ENCODE peak calls at places on chromosomes 6 and 20, in eight cellular contexts. One of them, this sample, is unnamed.

GRCh38 chr6:82818727-82819126 is 246.9 kb downstream of the UBE3D start:
- DNase-seq in choroid plexus epithelial cell: peak; percentile 62
- DNase-seq in body of pancreas: no peak
- DNase-seq in progenitor cell of endocrine pancreas: no peak
- DNase-seq in retinal pigment epithelial cell: no peak
- DNase-seq in nephron progenitor cell: no peak
- DNase-seq in kidney: no peak
- DNase-seq in HepG2: no peak
- DNase-seq in this sample: no peak

GRCh38 chr20:62908971-62909791 is 17.1 kb downstream of the DIDO1 start:
- DNase-seq in HepG2: no peak
- DNase-seq in progenitor cell of endocrine pancreas: no peak
- DNase-seq in retinal pigment epithelial cell: no peak
- DNase-seq in choroid plexus epithelial cell: no peak
- DNase-seq in nephron progenitor cell: no peak
- DNase-seq in body of pancreas: no peak
- DNase-seq in kidney: peak; percentile 46
- DNase-seq in this sample: no peak

GRCh38 chr6:92690997-92691599 is 728.3 kb downstream of the EPHA7 start:
- DNase-seq in HepG2: no peak
- DNase-seq in kidney: no peak
- DNase-seq in nephron progenitor cell: no peak
- DNase-seq in retinal pigment epithelial cell: no peak
- DNase-seq in body of pancreas: no peak
- DNase-seq in choroid plexus epithelial cell: peak; percentile 53
- DNase-seq in progenitor cell of endocrine pancreas: no peak
- DNase-seq in this sample: no peak

GRCh38 chr6:4145083-4145482 is 9.7 kb upstream of the ECI2 start:
- DNase-seq in nephron progenitor cell: no peak
- DNase-seq in retinal pigment epithelial cell: no peak
- DNase-seq in progenitor cell of endocrine pancreas: no peak
- DNase-seq in kidney: no peak
- DNase-seq in body of pancreas: no peak
- DNase-seq in HepG2: no peak
- DNase-seq in choroid plexus epithelial cell: no peak
- DNase-seq in this sample: no peak

GRCh38 chr20:7859371-7859802 is 80.9 kb downstream of the HAO1 start:
- DNase-seq in HepG2: peak; percentile 47
- DNase-seq in body of pancreas: peak; percentile 20
- DNase-seq in retinal pigment epithelial cell: peak; percentile 75
- DNase-seq in progenitor cell of endocrine pancreas: no peak
- DNase-seq in kidney: no peak
- DNase-seq in nephron progenitor cell: peak; percentile 14
- DNase-seq in choroid plexus epithelial cell: peak; percentile 81
- DNase-seq in this sample: peak; percentile 23

GRCh38 chr20:63465380-63466249 is 6.8 kb downstream of the KCNQ2 start:
- DNase-seq in retinal pigment epithelial cell: no peak
- DNase-seq in kidney: no peak
- DNase-seq in choroid plexus epithelial cell: no peak
- DNase-seq in nephron progenitor cell: no peak
- DNase-seq in progenitor cell of endocrine pancreas: no peak
- DNase-seq in body of pancreas: no peak
- DNase-seq in HepG2: no peak
- DNase-seq in this sample: no peak

GRCh38 chr6:23218751-23219150 is 649.4 kb downstream of the HDGFL1 start:
- DNase-seq in retinal pigment epithelial cell: no peak
- DNase-seq in choroid plexus epithelial cell: no peak
- DNase-seq in progenitor cell of endocrine pancreas: no peak
- DNase-seq in HepG2: no peak
- DNase-seq in kidney: no peak
- DNase-seq in body of pancreas: no peak
- DNase-seq in nephron progenitor cell: no peak
- DNase-seq in this sample: no peak

GRCh38 chr20:7090001-7090400 is 322.5 kb downstream of the BMP2 start:
- DNase-seq in nephron progenitor cell: no peak
- DNase-seq in kidney: no peak
- DNase-seq in HepG2: no peak
- DNase-seq in progenitor cell of endocrine pancreas: no peak
- DNase-seq in body of pancreas: no peak
- DNase-seq in retinal pigment epithelial cell: no peak
- DNase-seq in choroid plexus epithelial cell: peak; percentile 80
- DNase-seq in this sample: no peak

GRCh38 chr6:166956444-166957086 is at the start of gene RNASET2:
- DNase-seq in retinal pigment epithelial cell: peak; percentile 43
- DNase-seq in body of pancreas: peak; percentile 98
- DNase-seq in kidney: peak; percentile 99
- DNase-seq in progenitor cell of endocrine pancreas: peak; percentile 99
- DNase-seq in HepG2: peak; percentile 88
- DNase-seq in choroid plexus epithelial cell: peak; percentile 92
- DNase-seq in nephron progenitor cell: peak; percentile 100
- DNase-seq in this sample: peak; percentile 99

GRCh38 chr6:43120938-43121913 is 45.1 kb downstream of the PTK7 start:
- DNase-seq in retinal pigment epithelial cell: peak; percentile 98
- DNase-seq in kidney: peak; percentile 92
- DNase-seq in body of pancreas: peak; percentile 50
- DNase-seq in progenitor cell of endocrine pancreas: no peak
- DNase-seq in nephron progenitor cell: no peak
- DNase-seq in HepG2: no peak
- DNase-seq in choroid plexus epithelial cell: peak; percentile 97
- DNase-seq in this sample: no peak

GRCh38 chr20:15789083-15789482 is 784.2 kb downstream of the KIF16B start:
- DNase-seq in body of pancreas: no peak
- DNase-seq in nephron progenitor cell: no peak
- DNase-seq in kidney: no peak
- DNase-seq in retinal pigment epithelial cell: peak; percentile 10
- DNase-seq in choroid plexus epithelial cell: no peak
- DNase-seq in HepG2: no peak
- DNase-seq in progenitor cell of endocrine pancreas: no peak
- DNase-seq in this sample: no peak

GRCh38 chr20:3714092-3714491 is 1.7 kb upstream of the SIGLEC1 start:
- DNase-seq in kidney: peak; percentile 26
- DNase-seq in progenitor cell of endocrine pancreas: no peak
- DNase-seq in nephron progenitor cell: no peak
- DNase-seq in body of pancreas: no peak
- DNase-seq in retinal pigment epithelial cell: no peak
- DNase-seq in choroid plexus epithelial cell: no peak
- DNase-seq in HepG2: no peak
- DNase-seq in this sample: no peak

GRCh38 chr20:18091624-18092023 is 33.9 kb upstream of the OVOL2 start:
- DNase-seq in HepG2: no peak
- DNase-seq in nephron progenitor cell: no peak
- DNase-seq in choroid plexus epithelial cell: no peak
- DNase-seq in progenitor cell of endocrine pancreas: no peak
- DNase-seq in retinal pigment epithelial cell: no peak
- DNase-seq in body of pancreas: no peak
- DNase-seq in kidney: no peak
- DNase-seq in this sample: no peak

GRCh38 chr6:30744054-30744805 is at the start of gene IER3:
- DNase-seq in kidney: peak; percentile 95
- DNase-seq in progenitor cell of endocrine pancreas: peak; percentile 66
- DNase-seq in nephron progenitor cell: peak; percentile 85
- DNase-seq in choroid plexus epithelial cell: peak; percentile 93
- DNase-seq in body of pancreas: peak; percentile 93
- DNase-seq in retinal pigment epithelial cell: peak; percentile 79
- DNase-seq in HepG2: peak; percentile 89
- DNase-seq in this sample: peak; percentile 97

GRCh38 chr6:100461273-100461919 is 3.3 kb downstream of the SIM1 start:
- DNase-seq in nephron progenitor cell: peak; percentile 67
- DNase-seq in retinal pigment epithelial cell: no peak
- DNase-seq in choroid plexus epithelial cell: no peak
- DNase-seq in kidney: no peak
- DNase-seq in body of pancreas: no peak
- DNase-seq in progenitor cell of endocrine pancreas: no peak
- DNase-seq in HepG2: no peak
- DNase-seq in this sample: peak; percentile 58

GRCh38 chr6:166582258-166582657 is 4.2 kb downstream of the RAMACL start:
- DNase-seq in choroid plexus epithelial cell: no peak
- DNase-seq in nephron progenitor cell: no peak
- DNase-seq in body of pancreas: no peak
- DNase-seq in kidney: no peak
- DNase-seq in retinal pigment epithelial cell: no peak
- DNase-seq in progenitor cell of endocrine pancreas: no peak
- DNase-seq in HepG2: no peak
- DNase-seq in this sample: no peak

GRCh38 chr20:35821807-35822242 is 50.0 kb downstream of the PHF20 start:
- DNase-seq in progenitor cell of endocrine pancreas: no peak
- DNase-seq in retinal pigment epithelial cell: no peak
- DNase-seq in choroid plexus epithelial cell: peak; percentile 86
- DNase-seq in kidney: no peak
- DNase-seq in nephron progenitor cell: no peak
- DNase-seq in HepG2: peak; percentile 23
- DNase-seq in body of pancreas: no peak
- DNase-seq in this sample: no peak

GRCh38 chr6:116476021-116476678 is 15.0 kb downstream of the CALHM6 start:
- DNase-seq in choroid plexus epithelial cell: peak; percentile 31
- DNase-seq in kidney: no peak
- DNase-seq in progenitor cell of endocrine pancreas: no peak
- DNase-seq in HepG2: peak; percentile 27
- DNase-seq in retinal pigment epithelial cell: no peak
- DNase-seq in body of pancreas: no peak
- DNase-seq in nephron progenitor cell: no peak
- DNase-seq in this sample: no peak

GRCh38 chr6:91135406-91135805 is 548.5 kb upstream of the MAP3K7 start:
- DNase-seq in HepG2: no peak
- DNase-seq in nephron progenitor cell: no peak
- DNase-seq in retinal pigment epithelial cell: no peak
- DNase-seq in choroid plexus epithelial cell: no peak
- DNase-seq in kidney: no peak
- DNase-seq in progenitor cell of endocrine pancreas: no peak
- DNase-seq in body of pancreas: no peak
- DNase-seq in this sample: no peak

DNA sequence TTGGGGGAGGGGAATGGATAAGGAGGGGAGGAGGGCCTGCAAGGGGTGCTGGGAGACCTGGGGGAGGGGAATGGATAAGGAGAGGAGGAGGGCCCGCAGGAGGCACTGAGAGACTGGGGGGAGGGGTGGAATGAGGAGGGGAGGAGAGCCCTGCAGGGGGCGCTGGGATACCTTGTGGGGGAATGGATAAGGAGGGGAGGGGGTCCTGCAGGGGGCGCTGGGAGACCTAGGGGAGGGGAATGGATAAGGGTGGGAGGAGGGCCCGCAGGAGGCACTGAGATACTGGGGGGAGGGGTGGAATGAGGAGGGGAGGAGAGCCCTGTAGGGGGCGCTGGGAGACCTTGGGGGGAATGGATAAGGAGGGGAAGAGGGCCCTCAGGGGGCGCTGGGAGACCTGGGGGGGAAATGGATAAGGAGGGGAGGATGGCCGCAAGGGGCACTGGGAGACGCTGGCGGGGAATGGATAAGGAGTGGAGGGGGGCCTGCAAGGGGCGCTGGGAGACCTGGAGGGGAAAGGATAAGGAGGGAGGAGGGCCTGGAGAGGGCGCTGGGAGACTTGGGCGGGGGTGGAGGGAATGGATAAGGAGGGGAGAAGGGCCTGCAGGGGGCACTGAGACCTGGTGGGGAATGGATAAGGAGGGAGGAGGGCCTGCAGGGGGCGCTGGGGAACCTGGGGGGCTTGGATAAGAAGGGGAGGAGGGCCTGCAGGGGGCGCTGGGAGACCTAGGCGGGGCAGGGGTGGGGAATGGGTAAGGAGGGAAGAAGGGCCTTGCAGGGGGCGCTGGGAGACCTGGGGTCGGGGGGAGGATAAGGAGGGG is 1.3 kb upstream of the CTCFL start:
- DNase-seq in body of pancreas: no peak
- DNase-seq in HepG2: peak; percentile 50
- DNase-seq in retinal pigment epithelial cell: no peak
- DNase-seq in choroid plexus epithelial cell: no peak
- DNase-seq in progenitor cell of endocrine pancreas: no peak
- DNase-seq in nephron progenitor cell: peak; percentile 44
- DNase-seq in kidney: no peak
- DNase-seq in this sample: peak; percentile 48
- TF ChIP-seq CTCF in body of pancreas: no peak
- TF ChIP-seq CTCF in HepG2: peak; percentile 62
- TF ChIP-seq CTCF in retinal pigment epithelial cell: peak; percentile 17
- TF ChIP-seq CTCF in choroid plexus epithelial cell: no peak
- TF ChIP-seq CTCF in progenitor cell of endocrine pancreas: no peak
- TF ChIP-seq CTCF in nephron progenitor cell: no peak
- TF ChIP-seq CTCF in kidney: no peak
- TF ChIP-seq CTCF in this sample: peak; percentile 74

GRCh38 chr6:68572525-68572924 is 62.6 kb upstream of the ADGRB3 start:
- DNase-seq in HepG2: peak; percentile 62
- DNase-seq in body of pancreas: no peak
- DNase-seq in kidney: no peak
- DNase-seq in nephron progenitor cell: peak; percentile 30
- DNase-seq in retinal pigment epithelial cell: peak; percentile 9
- DNase-seq in choroid plexus epithelial cell: peak; percentile 43
- DNase-seq in progenitor cell of endocrine pancreas: no peak
- DNase-seq in this sample: peak; percentile 59
- TF ChIP-seq CTCF in HepG2: peak; percentile 77
- TF ChIP-seq CTCF in body of pancreas: no peak
- TF ChIP-seq CTCF in kidney: peak; percentile 45
- TF ChIP-seq CTCF in nephron progenitor cell: peak; percentile 50
- TF ChIP-seq CTCF in retinal pigment epithelial cell: peak; percentile 70
- TF ChIP-seq CTCF in choroid plexus epithelial cell: peak; percentile 49
- TF ChIP-seq CTCF in progenitor cell of endocrine pancreas: peak; percentile 57
- TF ChIP-seq CTCF in this sample: peak; percentile 47

GRCh38 chr6:148700047-148700712 is 46.6 kb upstream of the UST start:
- DNase-seq in progenitor cell of endocrine pancreas: no peak
- DNase-seq in nephron progenitor cell: no peak
- DNase-seq in retinal pigment epithelial cell: no peak
- DNase-seq in body of pancreas: no peak
- DNase-seq in HepG2: no peak
- DNase-seq in choroid plexus epithelial cell: no peak
- DNase-seq in kidney: no peak
- DNase-seq in this sample: no peak
- TF ChIP-seq CTCF in progenitor cell of endocrine pancreas: no peak
- TF ChIP-seq CTCF in nephron progenitor cell: no peak
- TF ChIP-seq CTCF in retinal pigment epithelial cell: no peak
- TF ChIP-seq CTCF in body of pancreas: no peak
- TF ChIP-seq CTCF in HepG2: no peak
- TF ChIP-seq CTCF in choroid plexus epithelial cell: no peak
- TF ChIP-seq CTCF in kidney: no peak
- TF ChIP-seq CTCF in this sample: no peak

GRCh38 chr20:51042657-51043247 is 19.8 kb upstream of the KCNG1 start:
- DNase-seq in body of pancreas: no peak
- DNase-seq in HepG2: peak; percentile 54
- DNase-seq in retinal pigment epithelial cell: no peak
- DNase-seq in kidney: no peak
- DNase-seq in progenitor cell of endocrine pancreas: no peak
- DNase-seq in nephron progenitor cell: no peak
- DNase-seq in choroid plexus epithelial cell: no peak
- DNase-seq in this sample: peak; percentile 20
- TF ChIP-seq CTCF in body of pancreas: no peak
- TF ChIP-seq CTCF in HepG2: peak; percentile 39
- TF ChIP-seq CTCF in retinal pigment epithelial cell: peak; percentile 44
- TF ChIP-seq CTCF in kidney: no peak
- TF ChIP-seq CTCF in progenitor cell of endocrine pancreas: peak; percentile 57
- TF ChIP-seq CTCF in nephron progenitor cell: peak; percentile 27
- TF ChIP-seq CTCF in choroid plexus epithelial cell: peak; percentile 36
- TF ChIP-seq CTCF in this sample: peak; percentile 36

This sample was measured in Calu3.